ENCODE peak calls at places on chromosomes 12 and 14, in five cellular contexts. F, W, J, P and H are unnamed samples.

GRCh38 chr14:74402264-74403251 is 23.5 kb downstream of the SYNDIG1L start:
- DNase-seq in W (peak), J (peak), F (no peak), P (no peak), H (no peak)

GRCh38 chr14:36443374-36443773 is 76.7 kb downstream of the NKX2-1 start:
- DNase-seq in F (no peak), W (no peak), J (no peak), P (no peak), H (no peak)

GRCh38 chr14:32104308-32104707 is 27.2 kb downstream of the ARHGAP5 start:
- DNase-seq in J (no peak), W (no peak), P (no peak), F (no peak), H (no peak)

GRCh38 chr14:99602054-99602787 is 1.8 kb downstream of the CCDC85C start:
- DNase-seq in W (no peak), F (no peak), P (peak), J (peak), H (no peak)

GRCh38 chr12:104426926-104427546 is 29.7 kb upstream of the CHST11 start:
- DNase-seq in J (no peak), F (no peak), W (peak), P (no peak), H (no peak)

GRCh38 chr12:3456809-3457208 is 34.2 kb upstream of the PRMT8 start:
- DNase-seq in F (no peak), J (no peak), P (no peak), W (peak), H (no peak)

GRCh38 chr12:53098354-53098981 is 1.0 kb downstream of the IGFBP6 start:
- DNase-seq in P (peak), W (no peak), F (no peak), J (peak), H (no peak)

GRCh38 chr12:50282581-50283229 is 615 bp downstream of the LIMA1 start:
- DNase-seq in F (no peak), J (no peak), P (no peak), W (no peak), H (no peak)

GRCh38 chr12:6775185-6775770 is 3.0 kb downstream of the LAG3 start:
- DNase-seq in J (no peak), F (no peak), W (no peak), P (no peak), H (no peak)

GRCh38 chr12:96448287-96448686 is 41.1 kb upstream of the CFAP54 start:
- DNase-seq in P (no peak), W (no peak), J (no peak), F (no peak), H (no peak)

GRCh38 chr12:130933269-130933995 is 20.3 kb upstream of the ADGRD1 start:
- DNase-seq in J (no peak), F (peak), P (no peak), W (no peak), H (peak)
- TF ChIP-seq EP300 in J (no peak), F (no peak), P (no peak), W (no peak), H (no peak)

GRCh38 chr12:47757360-47757839 is 1.3 kb downstream of the RAPGEF3 start:
- DNase-seq in P (no peak), J (no peak), F (no peak), W (no peak), H (no peak)

GRCh38 chr12:47755655-47756562 is 2.8 kb downstream of the RAPGEF3 start:
- DNase-seq in F (no peak), P (peak), W (no peak), J (no peak), H (no peak)

GRCh38 chr12:47758584-47758833 is 171 bp downstream of the RAPGEF3 start:
- DNase-seq in F (no peak), P (no peak), J (no peak), W (no peak), H (no peak)

GRCh38 chr12:47757840-47758583 is 668 bp downstream of the RAPGEF3 start:
- DNase-seq in J (no peak), F (peak), P (peak), W (no peak), H (no peak)

DNA sequence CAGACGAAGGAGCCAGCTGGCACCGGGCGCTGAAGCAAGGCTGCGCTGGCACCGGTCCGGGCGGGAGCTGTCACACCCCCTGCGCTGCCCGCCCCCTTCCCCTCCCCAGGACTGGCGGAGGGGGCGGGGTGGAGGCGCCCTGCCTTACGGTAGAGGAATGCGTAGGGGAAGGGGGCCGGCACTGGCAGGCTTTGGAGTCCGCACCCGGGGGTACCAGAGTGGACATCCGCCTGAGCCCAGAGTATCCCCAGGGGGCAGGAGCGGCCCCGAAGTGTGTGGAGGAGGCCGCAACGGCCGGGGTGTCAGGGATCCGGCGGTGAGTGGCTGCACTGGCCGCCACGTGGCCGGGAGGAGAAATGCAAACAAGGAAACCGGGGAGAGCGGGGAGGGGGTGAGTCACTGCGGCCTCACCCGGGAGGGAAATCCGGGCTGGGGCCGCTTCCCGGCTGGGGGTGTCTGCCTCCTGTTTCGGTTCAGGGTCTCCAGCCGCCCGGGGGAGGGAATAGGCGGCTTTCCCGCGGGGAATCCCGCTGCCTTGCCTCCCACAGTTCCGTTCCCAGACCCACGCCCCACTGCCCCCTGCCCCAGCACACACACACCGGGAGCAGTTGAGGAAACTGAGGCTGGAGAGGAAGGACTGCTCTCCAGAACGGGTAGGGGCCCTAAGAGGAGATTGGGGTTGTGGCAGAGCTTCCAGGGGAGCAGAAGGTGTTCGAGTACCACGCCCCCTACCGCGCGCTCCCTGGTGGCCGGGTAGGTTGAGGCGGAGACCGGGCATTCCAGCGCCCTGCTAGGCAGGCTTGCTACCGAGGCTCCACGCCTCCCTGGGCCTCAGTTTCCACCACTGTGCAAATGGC is at the start of gene RAPGEF3:
- DNase-seq in P (peak), J (peak), W (peak), F (peak), H (peak)
- TF ChIP-seq POLR2AphosphoS5 in P (peak), J (peak), W (no peak), F (peak), H (peak)

GRCh38 chr14:60229614-60230013 is 19.4 kb upstream of the PPM1A start:
- DNase-seq in F (no peak), W (no peak), P (no peak), J (no peak), H (no peak)

GRCh38 chr14:60226296-60226695 is 22.7 kb upstream of the PPM1A start:
- DNase-seq in W (no peak), P (no peak), J (no peak), F (no peak), H (no peak)

GRCh38 chr14:60221441-60221840 is 27.6 kb upstream of the PPM1A start:
- DNase-seq in W (no peak), J (no peak), F (no peak), P (no peak), H (no peak)

GRCh38 chr14:60222820-60223219 is 26.2 kb upstream of the PPM1A start:
- DNase-seq in J (no peak), W (no peak), P (peak), F (no peak), H (no peak)

GRCh38 chr14:60225268-60225667 is 23.8 kb upstream of the PPM1A start:
- DNase-seq in J (no peak), F (no peak), W (no peak), P (no peak), H (no peak)
- TF ChIP-seq EP300 in J (no peak), F (no peak), W (no peak), P (no peak), H (no peak)

DNA sequence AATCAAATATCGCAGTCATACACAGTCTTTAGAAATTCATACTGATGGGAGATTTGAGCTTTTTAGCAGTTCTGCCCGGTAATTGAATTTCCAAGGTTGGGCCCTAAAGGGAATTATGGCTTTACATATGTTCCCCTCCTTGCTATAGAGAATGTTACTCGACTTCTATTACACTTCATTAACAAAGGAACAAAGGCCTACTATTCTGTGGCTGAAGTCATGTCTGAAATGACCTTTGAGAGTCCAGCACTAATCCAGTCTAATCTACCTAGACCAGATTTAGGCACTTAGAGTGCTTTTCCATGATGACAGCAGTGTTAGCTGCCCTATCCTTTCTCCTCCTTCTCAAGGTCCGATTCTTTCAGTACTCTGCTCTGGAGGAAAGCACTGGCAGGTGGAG is 305.3 kb downstream of the MED13L start:
- DNase-seq in J (no peak), F (no peak), W (no peak), P (no peak), H (no peak)
- TF ChIP-seq POLR2AphosphoS5 in J (no peak), F (no peak), W (no peak), P (no peak), H (no peak)

GRCh38 chr14:101969480-101969879 is 5.1 kb downstream of the DYNC1H1 start:
- DNase-seq in F (no peak), P (no peak), W (no peak), J (no peak), H (no peak)

GRCh38 chr14:101973356-101973755 is 9.0 kb downstream of the DYNC1H1 start:
- DNase-seq in F (no peak), W (no peak), P (no peak), J (no peak), H (no peak)

GRCh38 chr14:101975231-101975630 is 10.9 kb downstream of the DYNC1H1 start:
- DNase-seq in P (no peak), W (no peak), F (no peak), J (no peak), H (no peak)

GRCh38 chr14:101970830-101971400 is 6.5 kb downstream of the DYNC1H1 start:
- DNase-seq in P (no peak), J (no peak), F (no peak), W (no peak), H (no peak)

DNA sequence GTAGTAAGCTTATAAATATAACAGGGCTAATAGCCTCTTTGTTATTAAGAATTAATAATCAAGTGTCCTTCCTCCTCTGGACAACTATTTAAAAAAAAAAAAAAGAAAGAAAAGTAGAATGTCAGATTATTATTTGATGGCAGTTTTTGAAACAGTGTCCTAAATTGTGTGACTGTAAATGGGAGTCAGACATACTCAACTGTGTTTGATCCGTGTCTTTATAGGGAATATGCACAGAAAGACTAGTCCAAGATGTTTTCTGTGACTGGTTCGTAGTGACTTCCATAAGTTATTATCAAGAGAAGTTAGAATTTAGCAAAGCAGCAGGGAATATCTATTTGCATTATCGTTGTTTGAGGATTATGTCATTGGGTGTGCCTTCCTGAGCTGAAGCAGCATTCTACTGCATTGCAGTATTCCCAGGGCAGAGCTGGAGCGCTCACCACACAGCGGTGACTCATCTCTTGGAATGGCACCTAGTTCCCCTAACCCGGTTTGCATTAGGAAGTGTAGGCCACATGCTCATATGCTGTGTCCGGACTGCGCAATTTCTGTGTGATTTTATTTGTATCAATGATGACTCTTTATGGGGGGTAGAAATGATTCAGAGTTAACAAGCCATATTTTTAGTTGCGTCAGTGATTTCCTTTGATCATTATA is 7.9 kb downstream of the DYNC1H1 start:
- DNase-seq in J (peak), P (peak), F (no peak), W (peak), H (peak)
- TF ChIP-seq EP300 in J (no peak), P (no peak), F (no peak), W (no peak), H (no peak)

GRCh38 chr14:95320076-95320895 is 578 bp upstream of the CLMN start:
- DNase-seq in F (peak), P (no peak), J (peak), W (no peak), H (no peak)
- TF ChIP-seq POLR2AphosphoS5 in F (no peak), P (no peak), J (no peak), W (no peak), H (no peak)

GRCh38 chr12:67424784-67425183 is 155.6 kb downstream of the CAND1 start:
- DNase-seq in W (peak), P (no peak), F (no peak), J (no peak), H (no peak)

GRCh38 chr12:67422081-67422480 is 152.9 kb downstream of the CAND1 start:
- DNase-seq in J (no peak), F (no peak), P (no peak), W (no peak), H (no peak)

GRCh38 chr12:67420506-67420905 is 151.3 kb downstream of the CAND1 start:
- DNase-seq in P (no peak), W (no peak), F (no peak), J (no peak), H (no peak)

GRCh38 chr12:67415473-67415872 is 146.3 kb downstream of the CAND1 start:
- DNase-seq in F (no peak), J (no peak), W (peak), P (no peak), H (no peak)

GRCh38 chr12:67419810-67420209 is 150.7 kb downstream of the CAND1 start:
- DNase-seq in F (no peak), W (no peak), J (no peak), P (no peak), H (no peak)
- TF ChIP-seq EP300 in F (no peak), W (no peak), J (no peak), P (no peak), H (no peak)